ENCODE peak calls at places on chromosomes 13 and 19, in nine cellular contexts. B, J, P, R, V, U, I, H and T are unnamed samples.
A peak's percentile ranks its signal among the peaks of the same experiment; 100 is the strongest.

GRCh38 chr13:77425705-77426104 is 98.8 kb upstream of the MYCBP2 start:
- DNase-seq in P (peak; percentile 41), U (no peak), V (no peak), H (no peak), J (no peak), B (no peak), I (no peak), R (no peak), T (no peak)

GRCh38 chr19:19866599-19867248 is 1.0 kb downstream of the ZNF253 start:
- DNase-seq in B (no peak), R (no peak), H (peak; percentile 3), P (peak; percentile 95), U (peak; percentile 17), V (no peak), I (peak; percentile 83), J (peak; percentile 19), T (no peak)

GRCh38 chr13:79966502-79966901 is 374.4 kb downstream of the SPRY2 start:
- DNase-seq in H (peak; percentile 37), B (no peak), V (no peak), U (no peak), J (no peak), R (no peak), P (peak; percentile 71), I (no peak), T (no peak)

GRCh38 chr19:13797870-13798269 is 2.6 kb downstream of the ZSWIM4 start:
- DNase-seq in V (no peak), I (no peak), R (no peak), J (no peak), B (no peak), H (peak; percentile 80), U (peak; percentile 43), P (no peak), T (peak; percentile 82)

GRCh38 chr19:45981350-45981749 is 7.7 kb upstream of the NOVA2 start:
- DNase-seq in P (peak; percentile 63), H (no peak), J (no peak), V (no peak), I (no peak), R (no peak), U (peak; percentile 75), B (no peak), T (no peak)

GRCh38 chr13:110306960-110307696 is at the start of the genes COL4A1 and COL4A2:
- DNase-seq in B (no peak), I (peak; percentile 91), P (peak; percentile 87), J (peak; percentile 46), R (peak; percentile 77), H (peak; percentile 75), V (peak; percentile 93), U (peak; percentile 55), T (peak; percentile 76)

GRCh38 chr13:109867766-109868165 is 81.4 kb upstream of the IRS2 start:
- DNase-seq in I (no peak), J (no peak), P (no peak), R (no peak), H (no peak), U (no peak), V (no peak), B (no peak), T (no peak)

GRCh38 chr19:45632468-45633196 is 6.6 kb downstream of the EML2 start:
- DNase-seq in B (no peak), R (no peak), U (peak; percentile 91), V (peak; percentile 90), I (peak; percentile 93), J (peak; percentile 65), P (peak; percentile 93), H (peak; percentile 98), T (peak; percentile 73)

GRCh38 chr13:79722885-79723445 is 242.0 kb downstream of the NDFIP2 start:
- DNase-seq in B (no peak), I (no peak), R (no peak), U (no peak), V (no peak), H (no peak), J (no peak), P (no peak), T (no peak)

DNA sequence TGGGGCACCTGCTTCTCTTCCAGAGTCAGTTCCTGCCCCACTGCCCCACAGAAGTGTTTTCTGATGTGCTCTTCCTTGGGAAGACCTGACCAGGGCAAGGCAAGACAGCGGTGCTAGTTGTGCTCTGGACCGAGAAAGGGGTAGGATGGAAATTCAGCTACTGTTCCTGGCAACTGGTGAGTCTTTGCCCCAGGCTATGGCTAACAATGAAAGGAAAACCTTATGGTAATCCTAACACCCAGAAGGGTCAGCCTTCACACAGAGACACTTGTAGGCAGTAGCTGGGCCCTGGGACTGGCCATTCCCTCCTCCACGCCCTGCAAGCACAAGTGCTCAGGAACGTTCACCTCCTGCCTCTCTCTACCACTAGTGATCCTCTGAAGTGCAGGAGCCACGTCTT is 9.6 kb upstream of the CYSLTR2 start:
- DNase-seq in R (no peak), H (no peak), P (no peak), J (no peak), V (no peak), B (no peak), I (no peak), U (no peak), T (no peak)
- H3K27ac ChIP-seq in R (no peak overlapping the region), H (no peak overlapping the region), P (no peak overlapping the region), J (no peak overlapping the region), V (no peak overlapping the region), B (no peak overlapping the region), I (no peak overlapping the region), U (no peak overlapping the region), T (no peak overlapping the region)

GRCh38 chr19:55857974-55858373 is 21.6 kb downstream of the NLRP4 start:
- DNase-seq in J (no peak), U (no peak), H (no peak), I (no peak), P (no peak), V (no peak), R (no peak), B (no peak), T (no peak)

GRCh38 chr19:55855160-55855559 is 18.8 kb downstream of the NLRP4 start:
- DNase-seq in V (no peak), H (no peak), J (no peak), U (no peak), I (no peak), B (no peak), R (no peak), P (no peak), T (no peak)

GRCh38 chr19:55858401-55858800 is 22.1 kb downstream of the NLRP4 start:
- DNase-seq in I (no peak), J (no peak), B (no peak), V (no peak), U (no peak), R (no peak), H (no peak), P (no peak), T (no peak)

GRCh38 chr19:55857149-55857548 is 20.8 kb downstream of the NLRP4 start:
- DNase-seq in B (no peak), R (no peak), V (no peak), H (no peak), P (no peak), J (no peak), I (no peak), U (no peak), T (no peak)
- H3K4me3 ChIP-seq in B (no peak overlapping the region), R (no peak overlapping the region), V (no peak overlapping the region), H (no peak overlapping the region), P (no peak overlapping the region), J (no peak overlapping the region), I (no peak overlapping the region), U (no peak overlapping the region), T (no peak overlapping the region)

GRCh38 chr19:5340637-5341447 is at the start of gene PTPRS:
- DNase-seq in U (peak; percentile 87), V (peak; percentile 96), P (peak; percentile 92), J (peak; percentile 80), R (peak; percentile 38), B (peak; percentile 85), H (peak; percentile 69), I (peak; percentile 96), T (peak; percentile 81)

GRCh38 chr19:5339470-5339949 is 1.1 kb downstream of the PTPRS start:
- DNase-seq in H (no peak), B (no peak), R (no peak), J (no peak), U (no peak), I (peak; percentile 42), P (no peak), V (peak; percentile 77), T (no peak)

GRCh38 chr19:5338661-5339469 is 1.7 kb downstream of the PTPRS start:
- DNase-seq in I (peak; percentile 83), R (no peak), J (no peak), U (no peak), B (no peak), P (peak; percentile 85), V (no peak), H (no peak), T (no peak)

GRCh38 chr19:5341448-5341820 is 822 bp upstream of the PTPRS start:
- DNase-seq in B (no peak), R (no peak), I (peak; percentile 8), J (no peak), H (no peak), U (no peak), V (no peak), P (no peak), T (no peak)

DNA sequence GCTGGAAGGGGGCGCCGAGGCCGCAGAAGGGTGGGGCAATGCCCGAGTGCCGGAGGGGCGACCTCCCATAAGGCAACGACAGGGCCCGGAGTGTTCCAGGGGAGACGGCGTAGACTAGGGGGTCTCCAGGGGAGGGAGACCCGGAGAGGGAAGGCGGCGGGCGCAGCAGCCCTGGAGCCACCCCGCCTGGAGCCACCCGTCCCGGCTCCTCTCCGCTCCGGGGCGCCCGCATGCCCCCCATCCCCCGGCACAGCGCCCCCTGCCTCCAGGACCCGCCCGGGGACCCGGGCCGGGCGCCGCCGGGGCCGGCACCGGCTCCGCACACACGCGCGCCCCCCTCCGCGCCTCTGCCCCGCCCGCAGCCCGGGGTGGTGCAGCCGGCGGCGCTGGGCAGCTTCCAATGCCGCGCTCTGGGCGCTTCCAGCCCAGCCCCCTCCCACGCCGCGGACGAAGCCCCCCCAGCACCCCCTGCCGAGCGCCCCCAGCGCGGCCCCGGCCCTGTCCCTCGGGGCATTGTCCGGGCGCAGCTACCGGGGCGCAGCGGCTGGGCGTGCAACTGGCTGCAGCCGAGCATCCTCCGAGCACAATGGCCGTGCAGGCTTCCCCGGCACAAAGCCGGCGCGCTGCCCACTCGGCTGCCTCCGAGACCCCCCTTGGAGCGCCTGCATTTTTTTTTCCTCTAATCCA is 519 bp downstream of the PTPRS start:
- DNase-seq in P (peak; percentile 61), U (no peak), B (no peak), I (peak; percentile 88), R (no peak), H (no peak), J (peak; percentile 21), V (peak; percentile 80), T (no peak)
- H3K27ac ChIP-seq in P (peak overlapping the region; percentile 72), U (peak overlapping the region; percentile 17), B (peak overlapping the region; percentile 78), I (peak overlapping the region; percentile 88), R (no peak overlapping the region), H (no peak overlapping the region), J (no peak overlapping the region), V (no peak overlapping the region), T (peak overlapping the region; percentile 48)

DNA sequence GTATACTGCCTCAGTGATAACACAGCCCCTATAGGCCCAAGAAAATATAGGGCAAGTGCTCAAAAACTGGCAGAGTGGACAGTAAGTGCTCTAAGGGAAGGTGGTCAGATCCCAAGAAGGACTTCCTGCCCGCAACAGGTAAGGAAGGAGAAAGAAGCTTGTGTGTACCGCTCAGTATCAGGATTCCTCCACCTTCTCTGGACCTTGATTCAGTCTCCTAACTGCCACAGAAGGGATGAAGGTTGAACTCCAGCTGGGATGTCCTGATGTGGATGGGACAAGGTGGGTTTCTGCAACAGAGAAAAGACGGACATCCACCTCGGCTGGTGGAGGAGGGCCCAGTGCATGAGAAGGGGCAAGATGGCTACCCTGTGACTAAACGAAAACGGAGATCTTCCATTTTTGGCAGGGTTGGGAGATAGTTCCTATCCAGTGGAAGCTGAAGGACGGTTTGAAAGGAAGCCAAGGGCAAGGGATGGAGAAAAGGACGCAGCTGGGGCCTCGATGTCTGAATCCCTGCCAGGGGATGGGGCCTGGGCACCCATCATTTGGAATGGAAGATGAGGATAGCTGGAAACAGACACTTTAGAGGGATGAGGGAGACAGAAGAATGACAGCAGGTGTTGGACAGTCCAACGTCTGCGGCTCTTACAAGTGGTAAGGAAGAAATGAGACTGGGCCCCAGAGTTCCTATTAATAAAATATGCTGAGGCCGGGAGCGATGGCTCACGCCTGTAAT is 1.3 kb upstream of the ATF5 start:
- DNase-seq in B (no peak), P (no peak), U (no peak), R (no peak), I (no peak), V (peak; percentile 17), H (no peak), J (no peak), T (no peak)
- H3K4me3 ChIP-seq in B (no peak overlapping the region), P (peak overlapping the region; percentile 99), U (no peak overlapping the region), R (no peak overlapping the region), I (peak overlapping the region; percentile 76), V (no peak overlapping the region), H (no peak overlapping the region), J (no peak overlapping the region), T (no peak overlapping the region)